ENCODE peak calls at places on chromosomes 1 and 21, in six cellular contexts. V is activated naive CD4-positive, alpha-beta T cell treated with anti-CD3 and anti-CD28 coated beads, Interleukin-2, amount 50 U/mL, for 72 hours; W is natural killer cell; S is psoas muscle; J is heart right ventricle; A is GM23338. L is an unnamed sample.
A peak's percentile ranks its signal among the peaks of the same experiment; 100 is the strongest.

GRCh38 chr1:98523256-98523655 is 138.3 kb upstream of the SNX7 start:
- ATAC-seq in S (no peak), A (no peak), V (no peak), J (no peak), W (no peak), L (no peak)

GRCh38 chr1:15296602-15297321 is 49.7 kb downstream of the FHAD1 start:
- ATAC-seq in V (peak; percentile 86), J (no peak), W (peak; percentile 85), A (peak; percentile 65), S (no peak), L (peak; percentile 96)

GRCh38 chr21:15638856-15639549 is 90.8 kb upstream of the USP25 start:
- ATAC-seq in A (no peak), S (no peak), J (no peak), V (no peak), W (no peak), L (no peak)

GRCh38 chr1:59128239-59128736 is 168.6 kb upstream of the FGGY start:
- ATAC-seq in W (no peak), J (no peak), V (no peak), S (no peak), A (no peak), L (no peak)

GRCh38 chr1:85743814-85744213 is 35.6 kb upstream of the ZNHIT6 start:
- ATAC-seq in S (no peak), V (no peak), A (no peak), J (no peak), W (no peak), L (no peak)

GRCh38 chr1:230124187-230125128 is 57.4 kb downstream of the GALNT2 start:
- ATAC-seq in V (no peak), S (no peak), A (no peak), W (peak; percentile 38), J (no peak), L (no peak)

GRCh38 chr1:25062621-25063255 is 132.7 kb upstream of the RUNX3 start:
- ATAC-seq in A (no peak), S (no peak), W (no peak), V (no peak), J (no peak), L (no peak)

GRCh38 chr1:151828931-151829330 is 2.7 kb downstream of the RORC start:
- ATAC-seq in W (no peak), S (no peak), V (peak; percentile 9), J (peak; percentile 38), A (peak; percentile 67), L (no peak)

GRCh38 chr1:25472494-25472893 is 41.8 kb downstream of the MACO1 start:
- ATAC-seq in V (peak; percentile 71), J (no peak), S (no peak), W (no peak), A (no peak), L (peak; percentile 49)

GRCh38 chr21:34545079-34545884 is 33.3 kb upstream of the KCNE1 start:
- ATAC-seq in W (peak; percentile 38), S (peak; percentile 38), J (peak; percentile 81), A (peak; percentile 76), V (peak; percentile 79), L (peak; percentile 68)

L was measured in activated T-helper 17 cell treated with anti-CD3 and anti-CD28 coated beads, Interleukin-2, amount 50 U/mL, for 72 hours.